ENCODE peak calls at places on chromosomes 6 and 20, in five cellular contexts. M, A, L, R and D are unnamed samples.

GRCh38 chr6:57434944-57435343 is 117.5 kb downstream of the PRIM2 start:
- DNase-seq in L (no peak), A (no peak), R (no peak), M (no peak), D (no peak)

GRCh38 chr6:116221067-116221466 is 32.8 kb downstream of the TSPYL4 start:
- DNase-seq in R (no peak), M (no peak), L (no peak), A (no peak), D (no peak)

GRCh38 chr6:33590531-33591198 is 10.6 kb upstream of the BAK1 start:
- DNase-seq in A (no peak), L (no peak), R (no peak), M (peak), D (peak)

GRCh38 chr6:139765825-139766285 is 391.4 kb upstream of the CITED2 start:
- DNase-seq in R (peak), M (no peak), A (no peak), L (no peak), D (no peak)

GRCh38 chr20:6827472-6827871 is 60.0 kb downstream of the BMP2 start:
- DNase-seq in A (no peak), M (no peak), L (no peak), R (no peak), D (no peak)

GRCh38 chr20:17504898-17505663 is 26.1 kb downstream of the BFSP1 start:
- DNase-seq in A (no peak), R (peak), M (peak), L (peak), D (peak)

GRCh38 chr20:45902199-45902701 is 9.7 kb downstream of the PLTP start:
- DNase-seq in A (no peak), L (no peak), M (no peak), R (no peak), D (no peak)

GRCh38 chr6:159790947-159791598 is 806 bp downstream of the MRPL18 start:
- DNase-seq in L (peak), R (no peak), M (peak), A (no peak), D (no peak)

GRCh38 chr6:5556011-5556410 is 294.7 kb downstream of the FARS2 start:
- DNase-seq in A (no peak), R (no peak), L (no peak), M (no peak), D (no peak)

GRCh38 chr20:32050324-32050723 is 1.7 kb upstream of the HCK start:
- DNase-seq in A (no peak), L (no peak), M (peak), R (no peak), D (no peak)

GRCh38 chr6:62980093-62980492 is 231.2 kb upstream of the FKBP1C start:
- DNase-seq in R (no peak), M (no peak), L (no peak), A (no peak), D (no peak)

GRCh38 chr6:147390909-147391536 is 117.5 kb upstream of the SAMD5 start:
- DNase-seq in M (no peak), A (no peak), L (no peak), R (no peak), D (no peak)

GRCh38 chr6:157492249-157492648 is 111.3 kb downstream of the ZDHHC14 start:
- DNase-seq in R (no peak), L (no peak), A (no peak), M (no peak), D (no peak)

GRCh38 chr20:47466704-47467459 is 34.8 kb upstream of the NCOA3 start:
- DNase-seq in R (no peak), L (no peak), M (no peak), A (no peak), D (no peak)

GRCh38 chr20:62624325-62624690 is 18.0 kb upstream of the SLCO4A1 start:
- DNase-seq in M (peak), L (no peak), A (no peak), R (no peak), D (no peak)

GRCh38 chr20:62151835-62152364 is 8.3 kb downstream of the SS18L1 start:
- DNase-seq in L (no peak), M (no peak), R (no peak), A (no peak), D (no peak)

GRCh38 chr20:37319120-37319717 is 26.7 kb upstream of the SRC start:
- DNase-seq in A (no peak), L (no peak), M (no peak), R (no peak), D (no peak)

GRCh38 chr20:58081842-58082241 is 146.6 kb downstream of the ANKRD60 start:
- DNase-seq in A (no peak), R (no peak), L (no peak), M (no peak), D (peak)

GRCh38 chr6:106476326-106477105 is 116.0 kb downstream of the CRYBG1 start:
- DNase-seq in M (no peak), A (no peak), L (no peak), R (no peak), D (no peak)

GRCh38 chr6:145147559-145147958 is 587.8 kb downstream of the EPM2A start:
- DNase-seq in M (no peak), R (no peak), L (no peak), A (no peak), D (no peak)

GRCh38 chr6:164274510-164274909 is 860.0 kb downstream of the QKI start:
- DNase-seq in L (no peak), R (no peak), A (no peak), M (no peak), D (no peak)

GRCh38 chr6:111823831-111824607 is 49.2 kb downstream of the FYN start:
- DNase-seq in M (no peak), L (no peak), A (no peak), R (no peak), D (no peak)

GRCh38 chr6:157539900-157540752 is 159.1 kb downstream of the ZDHHC14 start:
- DNase-seq in L (no peak), M (no peak), R (no peak), A (no peak), D (no peak)

GRCh38 chr6:170410241-170410640 is 103.7 kb downstream of the FAM120B start:
- DNase-seq in R (no peak), L (no peak), A (no peak), M (no peak), D (no peak)

GRCh38 chr6:105364243-105364642 is 38.6 kb downstream of the PREP start:
- DNase-seq in R (no peak), M (no peak), L (no peak), A (no peak), D (no peak)

GRCh38 chr6:90485615-90486277 is 101.1 kb downstream of the MAP3K7 start:
- DNase-seq in L (no peak), A (no peak), R (no peak), M (no peak), D (no peak)

GRCh38 chr20:53146201-53146891 is 174.2 kb downstream of the TSHZ2 start:
- DNase-seq in R (no peak), L (no peak), A (no peak), M (no peak), D (no peak)

GRCh38 chr6:1604347-1604990 is 5.2 kb upstream of the FOXC1 start:
- DNase-seq in L (peak), R (peak), A (no peak), M (peak), D (peak)

GRCh38 chr6:14888575-14889000 is 357.3 kb upstream of the JARID2 start:
- DNase-seq in R (no peak), M (no peak), L (peak), A (no peak), D (no peak)

GRCh38 chr6:21603516-21603952 is 10.0 kb downstream of the SOX4 start:
- DNase-seq in A (no peak), L (no peak), R (no peak), M (no peak), D (no peak)

GRCh38 chr20:35409542-35409941 is 2.2 kb downstream of the UQCC1 start:
- DNase-seq in R (no peak), A (no peak), M (no peak), L (no peak), D (no peak)
- TF ChIP-seq POLR2A in R (no peak), A (no peak), M (no peak), L (no peak), D (no peak)

GRCh38 chr6:132813173-132813856 is 1.1 kb upstream of the RPS12 start:
- DNase-seq in A (no peak), L (peak), R (peak), M (no peak), D (no peak)
- TF ChIP-seq POLR2A in A (no peak), L (no peak), R (no peak), M (no peak), D (no peak)

DNA sequence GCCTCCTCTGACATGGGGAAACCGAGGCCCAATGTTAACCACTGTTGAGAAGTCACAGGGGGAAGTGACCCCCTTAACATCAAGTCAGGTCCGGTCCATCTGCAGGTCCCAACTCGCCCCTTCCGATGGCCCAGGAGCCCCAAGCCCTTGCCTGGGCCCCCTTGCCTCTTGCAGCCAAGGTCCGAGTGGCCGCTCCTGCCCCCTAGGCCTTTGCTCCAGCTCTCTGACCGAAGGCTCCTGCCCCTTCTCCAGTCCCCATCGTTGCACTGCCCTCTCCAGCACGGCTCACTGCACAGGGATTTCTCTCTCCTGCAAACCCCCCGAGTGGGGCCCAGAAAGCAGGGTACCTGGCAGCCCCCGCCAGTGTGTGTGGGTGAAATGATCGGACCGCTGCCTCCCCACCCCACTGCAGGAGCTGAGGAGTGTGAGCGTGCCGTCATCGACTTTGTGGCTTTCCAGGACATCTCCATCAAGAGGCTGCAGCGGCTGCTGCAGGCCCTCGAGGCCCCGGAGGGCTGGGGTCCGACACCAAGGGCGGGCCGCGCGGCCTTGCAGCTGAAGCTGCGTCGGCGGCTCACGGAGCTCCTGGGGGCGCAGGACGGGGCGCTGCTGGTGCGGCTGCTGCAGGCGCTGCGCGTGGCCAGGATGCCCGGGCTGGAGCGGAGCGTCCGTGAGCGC is 1.6 kb downstream of the TNFRSF6B start:
- DNase-seq in A (no peak), R (no peak), M (no peak), L (peak), D (no peak)
- TF ChIP-seq POLR2A in A (no peak), R (no peak), M (no peak), L (no peak), D (no peak)

DNA sequence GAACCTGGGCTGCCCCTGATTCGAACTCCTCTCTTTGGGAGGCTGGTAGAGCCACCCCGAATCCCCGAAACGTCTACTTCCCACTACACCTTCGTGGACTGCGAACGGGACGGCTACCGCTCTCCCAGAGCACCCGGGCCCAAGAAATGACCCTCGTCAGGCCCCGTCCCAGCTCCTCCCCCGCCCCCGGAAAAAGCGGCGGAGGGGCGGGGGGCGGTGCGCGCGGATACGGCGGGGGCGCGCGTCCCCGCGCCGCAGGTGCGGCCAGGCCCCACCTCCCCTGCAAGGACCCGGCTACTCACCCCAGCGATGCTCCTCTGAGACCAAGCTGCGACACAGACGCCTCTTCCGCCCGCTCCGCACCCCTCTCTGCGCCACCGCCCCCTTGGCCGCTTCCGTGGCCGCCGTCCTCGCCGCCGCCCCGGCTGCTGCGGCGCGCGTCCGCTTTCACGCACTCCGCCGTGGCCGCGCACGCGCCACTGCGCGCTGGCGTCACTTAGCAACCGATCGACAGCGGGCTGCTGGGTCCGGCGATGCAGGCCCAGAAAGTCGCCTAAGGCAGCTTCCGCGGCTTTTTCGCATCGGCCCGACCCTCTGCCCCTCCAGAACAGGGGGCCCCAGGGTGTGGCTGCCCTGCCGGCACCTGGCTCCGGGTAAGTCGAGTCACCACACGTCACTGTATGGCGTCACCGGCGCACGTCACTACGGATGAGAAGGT is at the start of gene BTBD9:
- DNase-seq in M (peak), R (peak), L (peak), A (peak), D (peak)
- TF ChIP-seq POLR2A in M (no peak), R (peak), L (no peak), A (peak), D (peak)

GRCh38 chr6:122399348-122400120 is at the start of gene HSF2:
- DNase-seq in M (peak), A (peak), R (peak), L (peak), D (peak)
- TF ChIP-seq POLR2A in M (no peak), A (peak), R (peak), L (no peak), D (peak)

DNA sequence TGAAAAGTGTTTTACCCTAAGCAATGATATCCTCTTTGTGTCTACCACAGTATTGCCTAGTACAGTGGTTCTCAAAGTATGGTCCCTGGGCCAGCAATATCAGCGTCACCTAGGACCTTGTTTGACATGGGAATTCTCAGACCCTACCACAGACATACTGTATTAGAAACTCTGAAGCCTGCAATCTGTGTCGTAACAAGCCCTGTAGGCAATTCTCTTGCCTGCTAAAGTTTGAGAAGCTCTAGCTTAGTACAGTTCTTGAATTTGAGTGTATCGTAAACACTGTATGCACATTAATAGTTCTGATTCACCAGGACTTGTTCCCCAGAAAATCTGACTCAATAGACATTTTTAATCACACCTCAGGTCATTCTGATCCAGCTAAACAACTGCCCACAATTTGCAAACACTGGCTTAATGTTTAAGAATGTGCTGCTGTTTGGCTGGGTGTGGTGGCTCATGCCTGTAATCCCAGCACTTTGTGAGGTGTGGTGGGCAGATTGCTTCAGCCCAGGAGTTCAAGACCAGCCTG is 414.3 kb downstream of the TFAP2A start:
- DNase-seq in A (no peak), M (no peak), R (no peak), L (no peak), D (no peak)
- TF ChIP-seq POLR2A in A (no peak), M (no peak), R (no peak), L (no peak), D (no peak)

DNA sequence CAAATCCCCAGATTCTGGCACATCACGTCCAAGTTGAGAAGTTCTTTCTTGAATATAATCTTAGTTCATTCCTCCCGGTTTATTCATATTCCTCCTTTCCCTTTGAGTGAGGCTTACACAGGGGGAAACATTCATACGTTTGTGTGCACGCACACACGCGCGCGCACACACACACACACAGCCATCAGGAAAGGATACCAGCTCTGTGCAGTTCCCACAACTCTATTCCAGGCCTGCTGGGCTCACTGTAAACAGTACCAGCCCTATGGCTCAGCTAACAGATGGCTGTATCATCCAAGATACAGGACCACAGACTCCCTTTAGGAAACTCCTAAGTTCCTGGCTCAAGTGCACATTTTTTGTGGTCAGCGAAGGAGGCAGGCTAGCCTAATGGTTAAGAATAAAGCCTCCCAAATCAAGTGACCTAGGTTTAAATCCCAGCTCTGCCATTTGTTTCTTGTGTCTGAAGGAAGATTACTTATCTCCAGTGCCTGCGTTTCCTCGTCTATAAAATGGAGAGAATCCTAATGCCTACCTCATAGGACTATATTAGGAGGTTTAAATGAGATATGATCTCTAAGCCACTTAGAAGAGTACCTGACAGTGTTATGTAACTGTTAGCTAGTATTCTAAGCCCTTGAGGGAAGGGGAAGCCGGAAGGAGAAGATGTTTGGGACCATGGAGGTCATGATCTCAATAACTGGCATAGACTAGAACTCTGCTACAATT is 3.7 kb upstream of the TAF8 start:
- DNase-seq in M (no peak), R (no peak), A (no peak), L (no peak), D (no peak)
- TF ChIP-seq POLR2A in M (no peak), R (no peak), A (no peak), L (no peak), D (no peak)

GRCh38 chr6:167699141-167700036 is 127.3 kb upstream of the AFDN start:
- DNase-seq in A (no peak), L (peak), R (peak), M (peak), D (peak)
- TF ChIP-seq POLR2A in A (no peak), L (no peak), R (no peak), M (no peak), D (peak)